ENCODE peak calls at places on chromosomes 5 and 9, in seven cellular contexts. U is SK-N-SH, P is K562, R is HepG2, B is HCT116, G is NT2/D1, W is GM12878. E is an unnamed sample.

GRCh38 chr9:129232839-129233568 is 54.9 kb upstream of the IER5L start:
- DNase-seq in B (no peak), U (no peak), G (no peak), P (no peak), R (no peak), W (no peak), E (no peak)

GRCh38 chr9:14165376-14166035 is 148.4 kb downstream of the NFIB start:
- DNase-seq in P (no peak), B (no peak), W (no peak), R (peak), G (no peak), U (no peak), E (no peak)

GRCh38 chr9:114419796-114420195 is 32.0 kb upstream of the AKNA start:
- DNase-seq in W (no peak), B (no peak), P (no peak), R (no peak), G (no peak), U (no peak), E (no peak)

GRCh38 chr5:142357469-142358090 is 32.8 kb upstream of the SPRY4 start:
- DNase-seq in G (no peak), P (no peak), B (no peak), U (no peak), R (no peak), W (no peak), E (no peak)

GRCh38 chr9:5352637-5353248 is 13.1 kb upstream of the RLN1 start:
- DNase-seq in G (no peak), B (no peak), P (no peak), W (no peak), U (no peak), R (no peak), E (no peak)

GRCh38 chr9:132472199-132472598 is 62.2 kb downstream of the CFAP77 start:
- DNase-seq in R (no peak), B (no peak), U (no peak), G (no peak), P (no peak), W (no peak), E (no peak)

GRCh38 chr9:114006931-114007691 is 71.0 kb downstream of the AMBP start:
- DNase-seq in U (no peak), R (no peak), P (no peak), W (no peak), G (no peak), B (no peak), E (no peak)

GRCh38 chr5:137629646-137630045 is 106.2 kb downstream of the KLHL3 start:
- DNase-seq in G (peak), U (peak), P (peak), R (peak), B (peak), W (peak), E (no peak)

GRCh38 chr5:73450672-73451217 is 2.2 kb upstream of the FOXD1 start:
- DNase-seq in R (no peak), U (no peak), B (no peak), W (no peak), P (peak), G (no peak), E (no peak)

GRCh38 chr5:109027983-109028607 is 280.4 kb downstream of the FER start:
- DNase-seq in R (no peak), P (no peak), W (no peak), U (no peak), G (no peak), B (no peak), E (no peak)

GRCh38 chr9:127545196-127546124 is 66.6 kb upstream of the STXBP1 start:
- DNase-seq in R (peak), W (no peak), U (no peak), P (no peak), G (no peak), B (no peak), E (no peak)

GRCh38 chr5:50786073-50786472 is 119.6 kb downstream of the PARP8 start:
- DNase-seq in P (no peak), W (no peak), B (no peak), R (no peak), G (no peak), U (no peak), E (no peak)

GRCh38 chr5:143543358-143544255 is 140.1 kb upstream of the NR3C1 start:
- DNase-seq in W (no peak), U (no peak), R (peak), P (no peak), B (no peak), G (no peak), E (no peak)

GRCh38 chr9:38068616-38068865 is 486 bp downstream of the SHB start:
- DNase-seq in U (peak), P (peak), B (no peak), W (no peak), G (no peak), R (no peak), E (no peak)

GRCh38 chr5:78930742-78931141 is 54.4 kb downstream of the ARSB start:
- DNase-seq in U (no peak), R (no peak), P (no peak), G (no peak), W (no peak), B (no peak), E (no peak)

GRCh38 chr9:80596576-80596975 is 1024.8 kb downstream of the TLE4 start:
- DNase-seq in G (no peak), U (no peak), B (no peak), R (no peak), W (no peak), P (no peak), E (no peak)

GRCh38 chr9:80605129-80605528 is 1033.4 kb downstream of the TLE4 start:
- DNase-seq in P (no peak), W (no peak), U (peak), B (no peak), G (peak), R (peak), E (no peak)

GRCh38 chr9:80605793-80606192 is 1034.0 kb downstream of the TLE4 start:
- DNase-seq in G (no peak), B (no peak), P (no peak), W (no peak), U (no peak), R (peak), E (no peak)

GRCh38 chr9:80602291-80602690 is 1030.5 kb downstream of the TLE4 start:
- DNase-seq in R (no peak), G (no peak), B (no peak), W (no peak), P (no peak), U (no peak), E (no peak)
- TF ChIP-seq YY1 in R (no peak), G (no peak), B (no peak), W (no peak), P (no peak), U (no peak), E (no peak)

GRCh38 chr5:107436276-107436675 is 234.5 kb downstream of the EFNA5 start:
- DNase-seq in U (no peak), B (no peak), P (no peak), R (no peak), G (no peak), W (no peak), E (no peak)
- TF ChIP-seq YY1 in U (no peak), B (no peak), P (no peak), R (no peak), G (no peak), W (no peak), E (no peak)

GRCh38 chr9:33719581-33720374 is 75.6 kb upstream of the PRSS3 start:
- DNase-seq in P (peak), W (no peak), U (peak), B (no peak), R (peak), G (peak), E (no peak)
- TF ChIP-seq YY1 in P (no peak), W (no peak), U (no peak), B (no peak), R (no peak), G (no peak), E (no peak)

GRCh38 chr9:131095666-131096489 is 453 bp upstream of the AIF1L start:
- DNase-seq in R (peak), U (peak), G (peak), W (no peak), B (peak), P (peak), E (peak)
- TF ChIP-seq YY1 in R (no peak), U (no peak), G (no peak), W (no peak), B (no peak), P (no peak), E (no peak)

DNA sequence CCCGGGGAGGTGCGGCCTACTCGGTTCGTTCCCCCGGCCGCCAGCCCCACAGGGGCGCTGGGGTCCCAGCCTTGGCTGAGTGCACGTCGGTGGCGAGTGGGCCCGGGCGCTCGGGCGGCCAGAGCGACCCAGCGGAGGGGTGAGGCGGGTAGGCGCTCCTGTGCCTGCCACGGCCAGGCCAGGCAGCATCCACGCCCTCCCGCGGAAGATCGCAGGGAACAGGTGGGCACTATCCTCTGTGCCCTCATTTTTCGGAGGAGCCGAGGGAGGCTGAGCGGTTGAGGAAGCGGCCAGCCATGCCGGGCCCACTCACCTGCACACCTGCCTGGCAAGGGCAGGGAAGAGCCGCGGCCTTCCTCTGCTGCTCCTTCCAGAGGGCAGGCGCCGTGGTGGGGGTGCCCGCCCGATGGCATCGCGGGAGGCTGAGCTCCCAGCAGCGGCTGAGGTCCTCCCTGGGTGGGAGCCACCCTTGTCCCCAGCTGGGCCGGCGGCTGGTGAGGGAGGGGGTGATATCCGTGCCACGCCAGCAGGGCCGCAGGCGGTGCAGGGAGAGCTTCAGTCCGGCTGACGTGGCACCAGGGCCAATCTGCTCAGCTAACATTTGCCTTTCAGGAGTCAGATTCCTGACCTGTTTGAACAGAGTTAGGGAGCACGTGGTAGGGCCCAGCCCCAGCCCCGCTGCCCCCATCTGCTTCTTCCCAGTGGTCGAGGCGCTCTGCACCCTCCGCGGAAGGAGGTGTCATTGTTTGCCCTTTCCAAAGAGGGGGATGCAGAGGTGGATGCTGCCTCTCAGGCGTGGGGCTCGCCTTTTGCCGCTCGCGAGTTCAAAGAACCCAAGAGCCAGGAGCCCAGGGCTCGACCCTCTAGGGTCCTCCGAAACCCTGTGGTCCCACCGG is 1.6 kb upstream of the SEC16A start:
- DNase-seq in W (no peak), G (no peak), R (peak), B (no peak), P (no peak), U (no peak), E (no peak)
- TF ChIP-seq YY1 in W (no peak), G (no peak), R (no peak), B (no peak), P (no peak), U (no peak), E (no peak)

GRCh38 chr9:69380811-69381210 is 55.8 kb downstream of the ENTREP1 start:
- DNase-seq in U (no peak), W (no peak), B (no peak), P (no peak), R (no peak), G (no peak), E (no peak)
- TF ChIP-seq YY1 in U (no peak), W (no peak), B (no peak), P (no peak), R (no peak), G (no peak), E (no peak)

E was measured in H1.